ENCODE peak calls at places on chromosomes 11 and 22, in six cellular contexts. V is A549, E is HepG2, X is uterus, Y is H9, M is HCT116. Q is an unnamed sample.

GRCh38 chr11:252666-253065 is 15.9 kb downstream of the PSMD13 start:
- DNase-seq in V (no peak), E (no peak), X (no peak), Y (no peak), M (no peak), Q (no peak)

GRCh38 chr11:65110354-65110861 is 1.3 kb upstream of the TM7SF2 start:
- DNase-seq in V (peak; percentile 86), E (peak; percentile 68), X (peak; percentile 87), Y (peak; percentile 92), M (no peak), Q (peak; percentile 98)

GRCh38 chr22:20803696-20804324 is 29.9 kb downstream of the SERPIND1 start:
- DNase-seq in V (peak; percentile 22), E (peak; percentile 40), X (no peak), Y (peak; percentile 56), M (peak; percentile 3), Q (peak; percentile 84)

GRCh38 chr11:93564895-93565294 is 21.7 kb upstream of the SMCO4 start:
- DNase-seq in V (no peak), E (no peak), X (no peak), Y (no peak), M (no peak), Q (no peak)

GRCh38 chr11:134479206-134479955 is 67.3 kb upstream of the B3GAT1 start:
- DNase-seq in V (no peak), E (no peak), X (no peak), Y (peak; percentile 28), M (no peak), Q (peak; percentile 42)

GRCh38 chr22:24564376-24565058 is 8.7 kb downstream of the SNRPD3 start:
- DNase-seq in V (no peak), E (peak; percentile 70), X (peak; percentile 56), Y (no peak), M (no peak), Q (no peak)

GRCh38 chr11:111762981-111763643 is 3.1 kb downstream of the PPP2R1B start:
- DNase-seq in V (no peak), E (no peak), X (no peak), Y (no peak), M (no peak), Q (no peak)

GRCh38 chr11:12253843-12254281 is 123.5 kb upstream of the PARVA start:
- DNase-seq in V (no peak), E (peak; percentile 47), X (no peak), Y (no peak), M (no peak), Q (no peak)

GRCh38 chr11:123391646-123392348 is 38.3 kb upstream of the GRAMD1B start:
- DNase-seq in V (no peak), E (no peak), X (no peak), Y (no peak), M (no peak), Q (no peak)

GRCh38 chr11:35227551-35228341 is 88.8 kb downstream of the CD44 start:
- DNase-seq in V (no peak), E (no peak), X (no peak), Y (no peak), M (no peak), Q (no peak)

GRCh38 chr11:130037881-130038601 is 31.7 kb upstream of the APLP2 start:
- DNase-seq in V (no peak), E (peak; percentile 66), X (no peak), Y (peak; percentile 51), M (no peak), Q (peak; percentile 55)

GRCh38 chr11:1341928-1342524 is 32.6 kb upstream of the TOLLIP start:
- DNase-seq in V (peak; percentile 17), E (no peak), X (no peak), Y (no peak), M (no peak), Q (no peak)

GRCh38 chr11:117786099-117786870 is 10.7 kb downstream of the DSCAML1 start:
- DNase-seq in V (peak; percentile 36), E (no peak), X (no peak), Y (no peak), M (no peak), Q (no peak)

GRCh38 chr11:22878604-22879003 is 18.3 kb upstream of the CCDC179 start:
- DNase-seq in V (no peak), E (no peak), X (no peak), Y (no peak), M (no peak), Q (no peak)

GRCh38 chr11:70173018-70173417 is 30.1 kb upstream of the FADD start:
- DNase-seq in V (no peak), E (peak; percentile 20), X (no peak), Y (no peak), M (no peak), Q (no peak)

GRCh38 chr11:70180906-70181305 is 22.2 kb upstream of the FADD start:
- DNase-seq in V (no peak), E (no peak), X (no peak), Y (no peak), M (no peak), Q (no peak)

GRCh38 chr11:70174846-70175764 is 28.0 kb upstream of the FADD start:
- DNase-seq in V (no peak), E (no peak), X (no peak), Y (peak; percentile 43), M (no peak), Q (peak; percentile 79)

GRCh38 chr11:70182266-70182665 is 20.8 kb upstream of the FADD start:
- DNase-seq in V (no peak), E (no peak), X (no peak), Y (no peak), M (no peak), Q (no peak)

DNA sequence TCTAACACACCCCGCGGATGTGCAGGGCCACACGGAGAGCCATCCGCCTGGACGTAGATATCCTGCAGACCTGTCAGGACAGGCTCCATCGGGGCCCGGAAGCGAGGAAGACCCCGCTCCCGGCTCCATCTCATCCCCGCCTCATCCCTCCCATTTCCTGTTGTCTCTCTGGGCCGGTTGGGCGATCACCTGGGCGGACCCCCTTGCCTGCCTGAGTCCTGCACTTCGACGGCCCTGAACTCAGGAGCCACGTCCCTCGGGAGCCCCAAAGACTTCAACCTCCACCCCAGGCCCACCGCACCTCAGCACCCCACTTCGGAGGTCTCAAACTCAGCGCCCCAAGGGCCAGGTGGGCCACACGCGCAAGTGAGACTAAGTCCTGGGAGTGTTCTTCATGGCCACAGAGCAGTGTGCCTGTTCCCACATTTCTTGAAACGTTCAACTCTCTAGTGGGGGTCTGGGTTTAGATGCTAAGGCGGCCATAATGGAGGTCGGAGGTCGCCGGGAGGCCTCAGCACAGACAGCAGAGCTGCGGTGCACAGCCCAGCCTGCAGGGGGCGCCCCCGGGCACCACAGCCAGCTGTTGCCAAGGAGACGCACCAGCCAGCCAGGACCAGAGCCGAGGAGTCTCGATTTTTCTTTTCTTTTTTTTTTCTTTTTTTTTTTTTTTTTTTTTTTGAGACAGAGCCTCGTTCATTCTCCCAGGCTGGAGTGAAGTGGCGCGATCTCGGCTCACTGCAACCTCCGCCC is 26.0 kb upstream of the FADD start:
- DNase-seq in V (peak; percentile 92), E (peak; percentile 13), X (no peak), Y (peak; percentile 86), M (peak; percentile 16), Q (peak; percentile 93)
- TF ChIP-seq CTCF in V (peak; percentile 49), E (peak; percentile 66), X (no peak), Y (peak; percentile 91), M (peak; percentile 28), Q (peak; percentile 86)

GRCh38 chr11:46537121-46537520 is 56.7 kb downstream of the AMBRA1 start:
- DNase-seq in V (no peak), E (no peak), X (no peak), Y (no peak), M (no peak), Q (peak; percentile 58)
- TF ChIP-seq CTCF in V (peak; percentile 7), E (peak; percentile 6), X (no peak), Y (peak; percentile 62), M (no peak), Q (peak; percentile 64)

GRCh38 chr11:114609429-114609828 is 13.8 kb upstream of the NXPE4 start:
- DNase-seq in V (no peak), E (no peak), X (no peak), Y (no peak), M (no peak), Q (peak; percentile 2)

GRCh38 chr11:114614127-114614720 is 18.6 kb upstream of the NXPE4 start:
- DNase-seq in V (no peak), E (no peak), X (no peak), Y (no peak), M (no peak), Q (no peak)

GRCh38 chr11:114612686-114613085 is 17.1 kb upstream of the NXPE4 start:
- DNase-seq in V (no peak), E (no peak), X (no peak), Y (no peak), M (no peak), Q (no peak)

GRCh38 chr11:114610550-114610949 is 15.0 kb upstream of the NXPE4 start:
- DNase-seq in V (no peak), E (no peak), X (no peak), Y (no peak), M (no peak), Q (peak; percentile 5)

DNA sequence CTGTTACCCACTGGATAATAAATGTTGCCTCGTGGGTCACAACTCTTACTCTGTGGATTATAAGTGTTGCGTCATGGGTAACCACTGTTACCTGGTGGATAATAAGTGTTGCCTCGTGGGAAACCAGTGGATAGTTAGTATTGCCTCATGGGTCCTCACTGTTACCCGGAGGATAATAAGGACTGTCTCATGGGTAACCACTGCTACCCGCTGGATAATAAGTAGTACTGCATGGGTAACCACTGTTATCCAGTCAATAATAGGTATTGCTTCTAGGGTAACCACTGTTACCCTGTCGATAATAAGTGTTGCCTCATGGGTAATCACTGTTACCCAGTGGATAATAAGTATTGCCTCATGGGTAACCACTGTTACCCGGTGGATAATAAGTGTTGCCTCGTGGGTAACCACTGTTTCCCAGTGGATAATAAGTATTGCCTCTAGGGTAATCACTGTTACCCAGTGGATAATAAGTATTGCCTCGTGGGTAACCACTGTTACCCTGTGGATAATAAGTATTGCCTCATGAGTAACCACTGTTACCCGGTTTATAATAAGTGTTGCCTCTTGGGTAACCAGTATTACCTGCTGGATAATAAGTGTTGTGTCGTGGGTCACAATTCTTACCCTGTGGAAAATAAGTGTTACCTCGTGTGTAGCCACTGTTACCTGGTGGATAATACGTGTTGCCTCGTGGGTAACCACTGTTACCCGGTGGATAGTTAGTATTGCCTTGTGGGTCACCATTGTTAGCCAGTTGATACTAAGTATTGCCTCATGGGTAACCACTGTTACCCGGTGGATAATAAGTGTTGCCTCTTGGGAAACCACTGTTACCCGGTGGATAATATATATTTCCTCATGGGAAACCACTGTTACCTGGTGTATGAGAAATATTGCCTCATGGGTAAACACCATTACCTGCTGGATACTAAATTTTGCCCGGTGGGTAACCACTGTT is 15.7 kb upstream of the NXPE4 start:
- DNase-seq in V (no peak), E (no peak), X (no peak), Y (no peak), M (no peak), Q (peak; percentile 9)
- TF ChIP-seq CTCF in V (no peak), E (no peak), X (peak; percentile 26), Y (peak; percentile 48), M (no peak), Q (peak; percentile 43)

DNA sequence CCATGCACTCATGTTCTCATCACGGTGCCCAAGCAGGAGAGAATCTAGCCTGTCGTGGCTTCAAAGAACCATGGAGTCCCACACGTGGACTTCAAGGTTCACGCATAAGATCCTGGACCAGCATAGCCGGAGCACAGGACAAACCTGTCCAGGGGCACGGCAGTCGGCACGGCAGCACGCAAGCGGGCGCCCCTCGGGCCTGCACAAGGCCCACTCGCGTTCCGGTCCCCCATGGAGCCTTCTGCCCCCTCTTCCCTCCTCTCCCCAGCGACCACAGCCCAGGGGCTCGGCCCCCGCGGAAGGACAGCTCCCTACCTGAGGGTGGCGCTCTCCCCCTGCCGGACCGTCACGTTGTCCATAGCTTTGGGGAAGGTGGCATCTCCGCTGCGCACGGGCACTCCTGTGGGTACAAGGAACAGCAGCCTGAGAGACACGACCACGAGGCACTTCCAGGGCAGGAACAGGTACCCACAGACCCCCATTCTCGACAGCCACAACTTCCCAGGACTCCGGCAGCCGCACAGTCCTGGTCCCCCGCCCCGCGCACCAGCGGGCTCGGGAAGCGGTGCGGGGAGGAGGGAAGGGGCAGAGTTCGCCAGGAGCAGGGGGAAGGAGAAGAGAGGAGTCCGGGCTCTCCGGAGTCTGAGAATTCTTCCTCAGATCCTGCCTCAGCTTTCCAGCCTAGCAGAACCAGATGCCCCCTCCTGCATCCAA is 589.5 kb downstream of the OPCML start:
- DNase-seq in V (no peak), E (no peak), X (no peak), Y (peak; percentile 47), M (no peak), Q (peak; percentile 82)
- TF ChIP-seq CTCF in V (no peak), E (no peak), X (no peak), Y (peak; percentile 75), M (no peak), Q (peak; percentile 82)